ENCODE peak calls at places on chromosomes 13 and 19, in nine cellular contexts. M is brain pericyte; H is T1000; V is activated naive CD4-positive, alpha-beta T cell treated with anti-CD3 and anti-CD28 coated beads for 36 hours; Q is hypothalamus; A is NCI-H226; G is stimulated activated CD4-positive, alpha-beta T cell treated with anti-CD3 and anti-CD28 coated beads, TNF-alpha, amount 100 ng/mL, for 48 hours; U is IMR-90; B is activated T-helper 1 cell treated with anti-CD3 and anti-CD28 coated beads, Interleukin-2, amount 50 U/mL, for 16 hours. Z is an unnamed sample.

GRCh38 chr19:3463959-3464796 is 16.1 kb downstream of the SMIM24 start:
- DNase-seq in M (no peak), G (no peak), V (no peak), U (no peak), B (no peak), A (no peak), H (no peak), Q (no peak), Z (no peak)

GRCh38 chr13:75518439-75519088 is 19.1 kb downstream of the COMMD6 start:
- DNase-seq in H (no peak), V (no peak), Q (no peak), B (no peak), A (no peak), M (no peak), U (no peak), G (no peak), Z (no peak)

GRCh38 chr13:113724780-113725315 is 34.2 kb upstream of the TMEM255B start:
- DNase-seq in G (peak; percentile 75), M (peak; percentile 46), Q (peak; percentile 68), U (peak; percentile 23), B (peak; percentile 82), V (peak; percentile 91), H (peak; percentile 84), A (peak; percentile 22), Z (peak; percentile 83)

GRCh38 chr19:38294090-38294489 is 10.0 kb upstream of the C19orf33 start:
- DNase-seq in V (no peak), M (no peak), B (no peak), H (no peak), Q (peak; percentile 26), G (no peak), A (no peak), U (no peak), Z (no peak)

GRCh38 chr13:98827449-98827848 is 75.0 kb upstream of the SLC15A1 start:
- DNase-seq in Q (no peak), B (no peak), G (no peak), A (no peak), H (no peak), V (no peak), U (no peak), M (no peak), Z (no peak)

GRCh38 chr19:16066611-16067104 is 9.6 kb upstream of the TPM4 start:
- DNase-seq in G (no peak), Q (no peak), H (no peak), U (peak; percentile 76), M (no peak), B (no peak), A (peak; percentile 61), V (peak; percentile 85), Z (no peak)

GRCh38 chr13:111119966-111120365 is 4.9 kb downstream of the ARHGEF7 start:
- DNase-seq in M (no peak), A (no peak), V (no peak), H (no peak), G (no peak), Q (no peak), U (peak; percentile 34), B (no peak), Z (no peak)

GRCh38 chr13:44011036-44011435 is 131.3 kb downstream of the LACC1 start:
- DNase-seq in U (no peak), G (no peak), H (no peak), V (no peak), Q (no peak), B (no peak), A (no peak), M (no peak), Z (no peak)

GRCh38 chr19:19530423-19530804 is 1.7 kb downstream of the YJEFN3 start:
- DNase-seq in U (peak; percentile 36), Q (no peak), G (no peak), M (no peak), H (no peak), V (no peak), B (no peak), A (no peak), Z (no peak)

GRCh38 chr13:28743045-28743444 is 24.3 kb upstream of the SLC46A3 start:
- DNase-seq in B (no peak), Q (no peak), V (no peak), U (no peak), M (no peak), H (no peak), G (no peak), A (no peak), Z (no peak)

GRCh38 chr19:34578751-34579150 is 97.2 kb downstream of the WTIP start:
- DNase-seq in H (no peak), Q (no peak), G (no peak), A (no peak), V (no peak), M (no peak), U (no peak), B (no peak), Z (no peak)

GRCh38 chr19:45348367-45349125 is 8.0 kb downstream of the KLC3 start:
- DNase-seq in B (no peak), V (no peak), Q (no peak), U (no peak), A (no peak), G (no peak), H (no peak), M (no peak), Z (no peak)

GRCh38 chr13:45441633-45442032 is 23.1 kb upstream of the COG3 start:
- DNase-seq in A (peak; percentile 12), G (no peak), H (no peak), U (peak; percentile 10), Q (no peak), M (no peak), V (peak; percentile 35), B (no peak), Z (no peak)

GRCh38 chr13:67574320-67575233 is 344.4 kb upstream of the PCDH9 start:
- DNase-seq in U (peak; percentile 54), G (no peak), Q (no peak), M (no peak), B (no peak), A (peak; percentile 79), V (no peak), H (no peak), Z (no peak)